ENCODE peak calls at places on chromosomes 11 and 22, in six cellular contexts. One of them, this sample, is unnamed.

GRCh38 chr11:120807414-120808150 is 216.3 kb upstream of the TBCEL start:
- DNase-seq in NCI-H1105 treated with DMSO at 0.1 percent for 48 hours: no peak
- DNase-seq in COR-L47: no peak
- DNase-seq in CD4-positive, alpha-beta memory T cell: no peak
- DNase-seq in astrocyte of the spinal cord: peak
- DNase-seq in fibroblast of lung: peak
- DNase-seq in this sample: no peak

GRCh38 chr11:62732830-62733229 is 4.5 kb downstream of the TTC9C start:
- DNase-seq in NCI-H1105 treated with DMSO at 0.1 percent for 48 hours: peak
- DNase-seq in COR-L47: peak
- DNase-seq in CD4-positive, alpha-beta memory T cell: no peak
- DNase-seq in astrocyte of the spinal cord: peak
- DNase-seq in fibroblast of lung: no peak
- DNase-seq in this sample: no peak

GRCh38 chr11:72668645-72669347 is 5.4 kb downstream of the PDE2A start:
- DNase-seq in NCI-H1105 treated with DMSO at 0.1 percent for 48 hours: no peak
- DNase-seq in COR-L47: no peak
- DNase-seq in CD4-positive, alpha-beta memory T cell: no peak
- DNase-seq in astrocyte of the spinal cord: no peak
- DNase-seq in fibroblast of lung: peak
- DNase-seq in this sample: no peak

GRCh38 chr22:47309476-47309875 is 547.0 kb downstream of the TBC1D22A start:
- DNase-seq in NCI-H1105 treated with DMSO at 0.1 percent for 48 hours: no peak
- DNase-seq in COR-L47: no peak
- DNase-seq in CD4-positive, alpha-beta memory T cell: no peak
- DNase-seq in astrocyte of the spinal cord: no peak
- DNase-seq in fibroblast of lung: no peak
- DNase-seq in this sample: no peak

GRCh38 chr11:112610996-112611795 is 350.0 kb upstream of the NCAM1 start:
- DNase-seq in NCI-H1105 treated with DMSO at 0.1 percent for 48 hours: peak
- DNase-seq in COR-L47: no peak
- DNase-seq in CD4-positive, alpha-beta memory T cell: no peak
- DNase-seq in astrocyte of the spinal cord: peak
- DNase-seq in fibroblast of lung: no peak
- DNase-seq in this sample: no peak

GRCh38 chr22:29334696-29335344 is 19.3 kb upstream of the RASL10A start:
- DNase-seq in NCI-H1105 treated with DMSO at 0.1 percent for 48 hours: no peak
- DNase-seq in COR-L47: no peak
- DNase-seq in CD4-positive, alpha-beta memory T cell: no peak
- DNase-seq in astrocyte of the spinal cord: peak
- DNase-seq in fibroblast of lung: no peak
- DNase-seq in this sample: no peak

GRCh38 chr11:45045692-45046471 is 95.2 kb upstream of the TP53I11 start:
- DNase-seq in NCI-H1105 treated with DMSO at 0.1 percent for 48 hours: no peak
- DNase-seq in COR-L47: peak
- DNase-seq in CD4-positive, alpha-beta memory T cell: no peak
- DNase-seq in astrocyte of the spinal cord: peak
- DNase-seq in fibroblast of lung: peak
- DNase-seq in this sample: no peak

GRCh38 chr11:27913650-27914049 is 194.3 kb downstream of the KIF18A start:
- DNase-seq in NCI-H1105 treated with DMSO at 0.1 percent for 48 hours: no peak
- DNase-seq in COR-L47: no peak
- DNase-seq in CD4-positive, alpha-beta memory T cell: no peak
- DNase-seq in astrocyte of the spinal cord: peak
- DNase-seq in fibroblast of lung: peak
- DNase-seq in this sample: no peak

GRCh38 chr22:40385041-40385782 is 14.8 kb downstream of the SGSM3 start:
- DNase-seq in NCI-H1105 treated with DMSO at 0.1 percent for 48 hours: no peak
- DNase-seq in COR-L47: no peak
- DNase-seq in CD4-positive, alpha-beta memory T cell: peak
- DNase-seq in astrocyte of the spinal cord: no peak
- DNase-seq in fibroblast of lung: no peak
- DNase-seq in this sample: no peak